ENCODE peak calls at places on chromosomes 13 and 19, in four cellular contexts. P is heart left ventricle, E is tibial nerve, F is aorta. Y is an unnamed sample. For H3K4me1, the result is how much of the 10 kb centered on the place peaks cover.

GRCh38 chr13:51793570-51794273 is 10.2 kb downstream of the DHRS12 start:
- DNase-seq in P (no peak), E (no peak), F (no peak), Y (no peak)

GRCh38 chr13:26185720-26186119 is 36.4 kb downstream of the RNF6 start:
- DNase-seq in P (no peak), E (no peak), F (no peak), Y (no peak)

GRCh38 chr13:25085125-25085742 is 10.7 kb upstream of the PABPC3 start:
- DNase-seq in P (no peak), E (no peak), F (no peak), Y (no peak)

GRCh38 chr19:4580021-4580901 is 20.8 kb upstream of the SEMA6B start:
- DNase-seq in P (no peak), E (no peak), F (no peak), Y (no peak)

GRCh38 chr13:51764184-51765141 is 39.5 kb downstream of the DHRS12 start:
- DNase-seq in P (peak), E (peak), F (peak), Y (no peak)

GRCh38 chr19:29896790-29897189 is 45.2 kb upstream of the URI1 start:
- DNase-seq in P (no peak), E (no peak), F (no peak), Y (no peak)

GRCh38 chr19:18414504-18415176 is 4.6 kb upstream of the SSBP4 start:
- DNase-seq in P (no peak), E (no peak), F (peak), Y (peak)

GRCh38 chr13:51047434-51048165 is 63.5 kb downstream of the C13orf42 start:
- DNase-seq in P (no peak), E (no peak), F (no peak), Y (no peak)

GRCh38 chr13:48656621-48657020 is 2.9 kb downstream of the CYSLTR2 start:
- DNase-seq in P (no peak), E (no peak), F (no peak), Y (no peak)

GRCh38 chr19:11174336-11174735 is 18.8 kb upstream of the SPC24 start:
- DNase-seq in P (no peak), E (no peak), F (no peak), Y (no peak)

GRCh38 chr19:17406039-17406886 is 833 bp upstream of the BST2 start:
- DNase-seq in P (no peak), E (no peak), F (no peak), Y (no peak)

GRCh38 chr13:35470671-35471465 is 5.6 kb downstream of the MAB21L1 start:
- DNase-seq in P (peak), E (peak), F (peak), Y (no peak)

GRCh38 chr13:85093808-85094207 is 705.4 kb downstream of the SLITRK6 start:
- DNase-seq in P (no peak), E (peak), F (no peak), Y (no peak)

GRCh38 chr13:106507560-106508274 is 27.7 kb downstream of the EFNB2 start:
- DNase-seq in P (no peak), E (no peak), F (no peak), Y (no peak)

GRCh38 chr13:23289917-23290357 is 109.2 kb downstream of the SGCG start:
- DNase-seq in P (no peak), E (no peak), F (no peak), Y (no peak)

GRCh38 chr13:36133950-36134349 is 2.8 kb upstream of the DCLK1 start:
- DNase-seq in P (no peak), E (no peak), F (no peak), Y (no peak)

GRCh38 chr19:2381151-2381822 is 21.2 kb downstream of the TMPRSS9 start:
- DNase-seq in P (no peak), E (no peak), F (no peak), Y (no peak)

GRCh38 chr19:23996549-23996948 is 81.9 kb downstream of the ZNF726 start:
- DNase-seq in P (no peak), E (no peak), F (no peak), Y (no peak)

GRCh38 chr13:25252770-25253169 is 34.5 kb downstream of the MTMR6 start:
- DNase-seq in P (no peak), E (no peak), F (no peak), Y (no peak)

GRCh38 chr19:6803036-6803404 is 30.5 kb downstream of the VAV1 start:
- DNase-seq in P (no peak), E (no peak), F (no peak), Y (no peak)

GRCh38 chr19:37334179-37335071 is 36.5 kb upstream of the ZNF527 start:
- DNase-seq in P (peak), E (peak), F (peak), Y (peak)

DNA sequence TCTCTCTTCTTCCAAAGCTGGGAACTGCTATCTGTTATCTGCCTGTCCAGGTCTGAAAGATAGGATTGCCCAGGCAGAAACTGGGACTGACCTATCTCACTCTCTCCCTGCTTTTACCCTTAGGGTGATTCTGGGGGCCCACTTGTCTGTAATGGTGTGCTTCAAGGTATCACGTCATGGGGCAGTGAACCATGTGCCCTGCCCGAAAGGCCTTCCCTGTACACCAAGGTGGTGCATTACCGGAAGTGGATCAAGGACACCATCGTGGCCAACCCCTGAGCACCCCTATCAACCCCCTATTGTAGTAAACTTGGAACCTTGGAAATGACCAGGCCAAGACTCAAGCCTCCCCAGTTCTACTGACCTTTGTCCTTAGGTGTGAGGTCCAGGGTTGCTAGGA is 5.1 kb downstream of the KLK3 start:
- DNase-seq in P (no peak), E (no peak), F (no peak), Y (no peak)
- H3K4me3 ChIP-seq in P (no peak), E (no peak), F (no peak), Y (no peak)

GRCh38 chr19:42114412-42114811 is 17.8 kb downstream of the POU2F2 start:
- DNase-seq in P (no peak), E (no peak), F (no peak), Y (no peak)

GRCh38 chr19:42117076-42117475 is 15.2 kb downstream of the POU2F2 start:
- DNase-seq in P (no peak), E (no peak), F (no peak), Y (no peak)

GRCh38 chr19:42116308-42117075 is 15.8 kb downstream of the POU2F2 start:
- DNase-seq in P (no peak), E (no peak), F (no peak), Y (no peak)

GRCh38 chr19:42115219-42115618 is 17.0 kb downstream of the POU2F2 start:
- DNase-seq in P (no peak), E (no peak), F (no peak), Y (no peak)

DNA sequence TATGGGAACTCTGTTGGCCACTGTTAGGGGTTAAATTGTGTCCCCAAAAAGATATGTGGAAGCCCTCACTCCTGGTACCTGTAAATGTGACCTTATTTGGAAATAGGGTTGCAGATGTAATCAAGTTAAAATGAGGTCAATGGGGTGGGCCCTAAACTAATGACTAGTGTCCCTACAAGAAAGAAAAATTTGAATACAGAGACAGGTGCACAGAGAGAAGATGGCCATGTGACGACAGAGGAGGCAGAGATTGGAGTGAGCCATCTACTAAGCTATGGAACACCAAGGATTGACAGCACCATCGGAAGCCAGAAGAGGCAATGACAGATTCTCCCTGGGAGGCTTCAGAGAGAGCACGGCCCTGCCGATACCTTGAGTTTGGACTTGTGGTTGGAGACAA is 16.5 kb downstream of the POU2F2 start:
- DNase-seq in P (no peak), E (no peak), F (no peak), Y (no peak)
- H3K4me1 ChIP-seq in P (under half), E (under half), F (under half), Y (under half)

GRCh38 chr19:14475251-14476073 is at the start of gene PTGER1:
- DNase-seq in P (no peak), E (no peak), F (no peak), Y (no peak)
- H3K4me3 ChIP-seq in P (no peak), E (no peak), F (no peak), Y (peak)

GRCh38 chr19:1105873-1106840 is 2.4 kb downstream of the GPX4 start:
- DNase-seq in P (no peak), E (no peak), F (no peak), Y (no peak)

GRCh38 chr19:1106841-1107654 is 3.3 kb downstream of the GPX4 start:
- DNase-seq in P (no peak), E (no peak), F (no peak), Y (no peak)

GRCh38 chr19:1104452-1105216 is 840 bp downstream of the GPX4 start:
- DNase-seq in P (peak), E (peak), F (peak), Y (peak)

GRCh38 chr19:1103691-1104451 is at the start of gene GPX4:
- DNase-seq in P (peak), E (peak), F (peak), Y (peak)

GRCh38 chr19:1105217-1105872 is 1.6 kb downstream of the GPX4 start:
- DNase-seq in P (no peak), E (no peak), F (peak), Y (no peak)
- H3K4me1 ChIP-seq in P (half or more), E (under half), F (under half), Y (half or more)

GRCh38 chr13:39773833-39774232 is 118.4 kb downstream of the COG6 start:
- DNase-seq in P (no peak), E (no peak), F (no peak), Y (no peak)

GRCh38 chr13:39776439-39776838 is 121.0 kb downstream of the COG6 start:
- DNase-seq in P (no peak), E (no peak), F (no peak), Y (no peak)

GRCh38 chr13:39779337-39780270 is 124.1 kb downstream of the COG6 start:
- DNase-seq in P (no peak), E (no peak), F (no peak), Y (no peak)

GRCh38 chr13:39777527-39778061 is 122.1 kb downstream of the COG6 start:
- DNase-seq in P (no peak), E (no peak), F (no peak), Y (no peak)

DNA sequence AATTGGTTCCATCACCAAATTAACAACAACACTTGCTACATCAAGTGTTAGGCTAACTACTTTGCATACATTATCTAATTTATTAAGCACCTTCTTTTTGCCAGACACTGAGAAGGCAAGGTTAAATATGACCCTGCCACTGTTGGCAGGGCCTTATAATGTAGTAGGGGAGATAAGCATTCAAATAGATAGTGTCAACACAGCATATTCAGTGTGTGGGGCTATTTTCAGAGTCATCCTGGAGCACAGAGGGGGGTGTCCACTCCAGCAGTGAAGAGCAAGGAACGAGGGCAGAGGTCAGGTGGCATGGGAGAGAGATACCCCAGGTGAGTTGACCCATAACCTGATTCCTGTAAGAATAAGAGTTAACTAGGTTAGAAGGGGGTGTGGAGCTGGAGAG is 121.6 kb downstream of the COG6 start:
- DNase-seq in P (no peak), E (no peak), F (no peak), Y (no peak)
- H3K4me3 ChIP-seq in P (no peak), E (no peak), F (no peak), Y (no peak)

DNA sequence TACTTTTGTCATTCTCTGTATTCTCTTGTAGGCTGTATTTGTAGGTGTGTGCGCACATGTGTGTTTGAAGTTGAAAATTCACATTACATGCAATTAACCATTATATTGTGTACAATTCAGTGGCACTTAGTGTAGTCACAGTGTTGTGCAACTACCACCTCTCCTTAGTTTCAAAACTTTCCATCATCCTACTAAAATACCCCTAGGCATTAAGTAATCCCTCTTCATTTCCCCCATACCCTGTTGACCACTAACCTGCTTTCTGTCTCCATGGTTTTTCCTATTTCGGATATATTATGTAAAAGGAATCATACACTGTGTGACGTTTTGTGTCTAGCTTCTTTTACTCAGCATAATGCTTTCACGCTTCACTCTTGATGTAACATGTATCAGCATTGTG is 16.1 kb downstream of the LSM14A start:
- DNase-seq in P (no peak), E (no peak), F (no peak), Y (no peak)
- H3K4me1 ChIP-seq in P (half or more), E (under half), F (under half), Y (half or more)

GRCh38 chr13:59754411-59754810 is 409.3 kb downstream of the DIAPH3 start:
- DNase-seq in P (no peak), E (no peak), F (no peak), Y (no peak)

GRCh38 chr13:59747529-59747928 is 416.2 kb downstream of the DIAPH3 start:
- DNase-seq in P (no peak), E (no peak), F (no peak), Y (no peak)

GRCh38 chr13:59755647-59756290 is 408.0 kb downstream of the DIAPH3 start:
- DNase-seq in P (no peak), E (no peak), F (no peak), Y (no peak)

GRCh38 chr13:59746291-59746962 is 417.3 kb downstream of the DIAPH3 start:
- DNase-seq in P (no peak), E (no peak), F (no peak), Y (no peak)

GRCh38 chr13:59750860-59751259 is 412.9 kb downstream of the DIAPH3 start:
- DNase-seq in P (no peak), E (no peak), F (no peak), Y (no peak)
- H3K4me3 ChIP-seq in P (no peak), E (no peak), F (no peak), Y (no peak)